ENCODE peak calls at places on chromosome 15, in nine cellular contexts. One of them, this sample, is unnamed.

GRCh38 chr15:68149059-68149458 is 56.1 kb downstream of the CALML4 start:
- DNase-seq in esophagus squamous epithelium: no peak
- DNase-seq in cardiac muscle cell: peak; percentile 42
- DNase-seq in body of pancreas: no peak
- DNase-seq in fibroblast of lung: peak; percentile 53
- DNase-seq in K562: no peak
- DNase-seq in lower lobe of right lung: no peak
- DNase-seq in HepG2: no peak
- DNase-seq in HCT116: no peak
- DNase-seq in this sample: no peak

GRCh38 chr15:30956216-30956803 is 35.1 kb downstream of the MTMR10 start:
- DNase-seq in esophagus squamous epithelium: no peak
- DNase-seq in cardiac muscle cell: peak; percentile 49
- DNase-seq in body of pancreas: no peak
- DNase-seq in fibroblast of lung: peak; percentile 17
- DNase-seq in K562: no peak
- DNase-seq in lower lobe of right lung: no peak
- DNase-seq in HepG2: no peak
- DNase-seq in HCT116: no peak
- DNase-seq in this sample: peak; percentile 75

GRCh38 chr15:34436126-34436955 is 1.3 kb downstream of the GOLGA8A start:
- DNase-seq in esophagus squamous epithelium: no peak
- DNase-seq in cardiac muscle cell: no peak
- DNase-seq in body of pancreas: no peak
- DNase-seq in fibroblast of lung: peak; percentile 9
- DNase-seq in K562: peak; percentile 18
- DNase-seq in lower lobe of right lung: no peak
- DNase-seq in HepG2: no peak
- DNase-seq in HCT116: no peak
- DNase-seq in this sample: no peak

GRCh38 chr15:57114070-57114469 is 195.6 kb downstream of the TCF12 start:
- DNase-seq in esophagus squamous epithelium: no peak
- DNase-seq in cardiac muscle cell: peak; percentile 63
- DNase-seq in body of pancreas: peak; percentile 25
- DNase-seq in fibroblast of lung: peak; percentile 57
- DNase-seq in K562: no peak
- DNase-seq in lower lobe of right lung: no peak
- DNase-seq in HepG2: no peak
- DNase-seq in HCT116: no peak
- DNase-seq in this sample: no peak

GRCh38 chr15:48565560-48566482 is 79.7 kb downstream of the FBN1 start:
- DNase-seq in esophagus squamous epithelium: no peak
- DNase-seq in cardiac muscle cell: peak; percentile 95
- DNase-seq in body of pancreas: no peak
- DNase-seq in fibroblast of lung: peak; percentile 98
- DNase-seq in K562: no peak
- DNase-seq in lower lobe of right lung: no peak
- DNase-seq in HepG2: no peak
- DNase-seq in HCT116: no peak
- DNase-seq in this sample: no peak

GRCh38 chr15:48642795-48643194 is 2.7 kb downstream of the FBN1 start:
- DNase-seq in esophagus squamous epithelium: no peak
- DNase-seq in cardiac muscle cell: peak; percentile 48
- DNase-seq in body of pancreas: no peak
- DNase-seq in fibroblast of lung: peak; percentile 44
- DNase-seq in K562: no peak
- DNase-seq in lower lobe of right lung: no peak
- DNase-seq in HepG2: no peak
- DNase-seq in HCT116: no peak
- DNase-seq in this sample: no peak

GRCh38 chr15:58743161-58743502 is 6.4 kb downstream of the ADAM10 start:
- DNase-seq in esophagus squamous epithelium: no peak
- DNase-seq in cardiac muscle cell: no peak
- DNase-seq in body of pancreas: no peak
- DNase-seq in fibroblast of lung: no peak
- DNase-seq in K562: no peak
- DNase-seq in lower lobe of right lung: no peak
- DNase-seq in HepG2: no peak
- DNase-seq in HCT116: no peak
- DNase-seq in this sample: no peak

GRCh38 chr15:54149115-54149531 is 170.9 kb downstream of the UNC13C start:
- DNase-seq in esophagus squamous epithelium: no peak
- DNase-seq in cardiac muscle cell: no peak
- DNase-seq in body of pancreas: no peak
- DNase-seq in fibroblast of lung: no peak
- DNase-seq in K562: no peak
- DNase-seq in lower lobe of right lung: no peak
- DNase-seq in HepG2: no peak
- DNase-seq in HCT116: no peak
- DNase-seq in this sample: no peak

GRCh38 chr15:55289573-55290360 is at the start of gene RAB27A:
- DNase-seq in esophagus squamous epithelium: no peak
- DNase-seq in cardiac muscle cell: peak; percentile 88
- DNase-seq in body of pancreas: peak; percentile 85
- DNase-seq in fibroblast of lung: peak; percentile 48
- DNase-seq in K562: peak; percentile 90
- DNase-seq in lower lobe of right lung: peak; percentile 87
- DNase-seq in HepG2: peak; percentile 64
- DNase-seq in HCT116: peak; percentile 28
- DNase-seq in this sample: peak; percentile 80

GRCh38 chr15:75153565-75154248 is 48.0 kb upstream of the C15orf39 start:
- DNase-seq in esophagus squamous epithelium: no peak
- DNase-seq in cardiac muscle cell: no peak
- DNase-seq in body of pancreas: no peak
- DNase-seq in fibroblast of lung: no peak
- DNase-seq in K562: no peak
- DNase-seq in lower lobe of right lung: no peak
- DNase-seq in HepG2: no peak
- DNase-seq in HCT116: no peak
- DNase-seq in this sample: no peak

GRCh38 chr15:38810686-38811085 is 246.1 kb upstream of the RASGRP1 start:
- DNase-seq in esophagus squamous epithelium: no peak
- DNase-seq in cardiac muscle cell: no peak
- DNase-seq in body of pancreas: no peak
- DNase-seq in fibroblast of lung: no peak
- DNase-seq in K562: no peak
- DNase-seq in lower lobe of right lung: no peak
- DNase-seq in HepG2: no peak
- DNase-seq in HCT116: no peak
- DNase-seq in this sample: no peak

GRCh38 chr15:95761742-95762141 is 568.8 kb upstream of the NR2F2 start:
- DNase-seq in esophagus squamous epithelium: no peak
- DNase-seq in cardiac muscle cell: no peak
- DNase-seq in body of pancreas: no peak
- DNase-seq in fibroblast of lung: no peak
- DNase-seq in K562: no peak
- DNase-seq in lower lobe of right lung: no peak
- DNase-seq in HepG2: no peak
- DNase-seq in HCT116: no peak
- DNase-seq in this sample: no peak

GRCh38 chr15:78067328-78068241 is 9.9 kb downstream of the TBC1D2B start:
- DNase-seq in esophagus squamous epithelium: no peak
- DNase-seq in cardiac muscle cell: no peak
- DNase-seq in body of pancreas: no peak
- DNase-seq in fibroblast of lung: no peak
- DNase-seq in K562: no peak
- DNase-seq in lower lobe of right lung: no peak
- DNase-seq in HepG2: no peak
- DNase-seq in HCT116: no peak
- DNase-seq in this sample: no peak

GRCh38 chr15:78070049-78070698 is 7.3 kb downstream of the TBC1D2B start:
- DNase-seq in esophagus squamous epithelium: no peak
- DNase-seq in cardiac muscle cell: no peak
- DNase-seq in body of pancreas: no peak
- DNase-seq in fibroblast of lung: no peak
- DNase-seq in K562: no peak
- DNase-seq in lower lobe of right lung: no peak
- DNase-seq in HepG2: no peak
- DNase-seq in HCT116: no peak
- DNase-seq in this sample: no peak

GRCh38 chr15:78069630-78070029 is 7.9 kb downstream of the TBC1D2B start:
- DNase-seq in esophagus squamous epithelium: no peak
- DNase-seq in cardiac muscle cell: no peak
- DNase-seq in body of pancreas: no peak
- DNase-seq in fibroblast of lung: no peak
- DNase-seq in K562: no peak
- DNase-seq in lower lobe of right lung: no peak
- DNase-seq in HepG2: no peak
- DNase-seq in HCT116: no peak
- DNase-seq in this sample: no peak

GRCh38 chr15:78071378-78071777 is 6.1 kb downstream of the TBC1D2B start:
- DNase-seq in esophagus squamous epithelium: no peak
- DNase-seq in cardiac muscle cell: no peak
- DNase-seq in body of pancreas: no peak
- DNase-seq in fibroblast of lung: no peak
- DNase-seq in K562: no peak
- DNase-seq in lower lobe of right lung: no peak
- DNase-seq in HepG2: no peak
- DNase-seq in HCT116: no peak
- DNase-seq in this sample: no peak

GRCh38 chr15:78069052-78069414 is 8.5 kb downstream of the TBC1D2B start:
- DNase-seq in esophagus squamous epithelium: no peak
- DNase-seq in cardiac muscle cell: no peak
- DNase-seq in body of pancreas: no peak
- DNase-seq in fibroblast of lung: no peak
- DNase-seq in K562: no peak
- DNase-seq in lower lobe of right lung: no peak
- DNase-seq in HepG2: no peak
- DNase-seq in HCT116: no peak
- DNase-seq in this sample: no peak
- TF ChIP-seq CTCF in esophagus squamous epithelium: no peak
- TF ChIP-seq CTCF in cardiac muscle cell: no peak
- TF ChIP-seq CTCF in body of pancreas: no peak
- TF ChIP-seq CTCF in fibroblast of lung: no peak
- TF ChIP-seq CTCF in K562: no peak
- TF ChIP-seq CTCF in lower lobe of right lung: no peak
- TF ChIP-seq CTCF in HepG2: no peak
- TF ChIP-seq CTCF in HCT116: no peak
- TF ChIP-seq CTCF in this sample: no peak

GRCh38 chr15:73573071-73573470 is 60.1 kb downstream of the NPTN start:
- DNase-seq in esophagus squamous epithelium: no peak
- DNase-seq in cardiac muscle cell: no peak
- DNase-seq in body of pancreas: no peak
- DNase-seq in fibroblast of lung: no peak
- DNase-seq in K562: no peak
- DNase-seq in lower lobe of right lung: no peak
- DNase-seq in HepG2: no peak
- DNase-seq in HCT116: no peak
- DNase-seq in this sample: no peak
- H3K36me3 ChIP-seq in esophagus squamous epithelium: peaks cover 22% of the 10 kb centered on the region
- H3K36me3 ChIP-seq in cardiac muscle cell: peaks cover 69% of the 10 kb centered on the region
- H3K36me3 ChIP-seq in body of pancreas: peaks cover 13% of the 10 kb centered on the region
- H3K36me3 ChIP-seq in fibroblast of lung: peaks cover 12% of the 10 kb centered on the region
- H3K36me3 ChIP-seq in K562: peaks cover 65% of the 10 kb centered on the region
- H3K36me3 ChIP-seq in lower lobe of right lung: peaks cover 96% of the 10 kb centered on the region
- H3K36me3 ChIP-seq in HepG2: peaks cover 27% of the 10 kb centered on the region
- H3K36me3 ChIP-seq in HCT116: peaks cover 23% of the 10 kb centered on the region
- H3K36me3 ChIP-seq in this sample: peaks cover 10% of the 10 kb centered on the region

GRCh38 chr15:41933771-41934170 is 38.6 kb downstream of the EHD4 start:
- DNase-seq in esophagus squamous epithelium: no peak
- DNase-seq in cardiac muscle cell: no peak
- DNase-seq in body of pancreas: peak; percentile 29
- DNase-seq in fibroblast of lung: no peak
- DNase-seq in K562: no peak
- DNase-seq in lower lobe of right lung: no peak
- DNase-seq in HepG2: no peak
- DNase-seq in HCT116: peak; percentile 61
- DNase-seq in this sample: no peak

GRCh38 chr15:41932939-41933725 is 39.2 kb downstream of the EHD4 start:
- DNase-seq in esophagus squamous epithelium: no peak
- DNase-seq in cardiac muscle cell: no peak
- DNase-seq in body of pancreas: no peak
- DNase-seq in fibroblast of lung: no peak
- DNase-seq in K562: no peak
- DNase-seq in lower lobe of right lung: no peak
- DNase-seq in HepG2: no peak
- DNase-seq in HCT116: no peak
- DNase-seq in this sample: no peak

GRCh38 chr15:41932101-41932500 is 38.2 kb upstream of the SPTBN5 start:
- DNase-seq in esophagus squamous epithelium: no peak
- DNase-seq in cardiac muscle cell: no peak
- DNase-seq in body of pancreas: no peak
- DNase-seq in fibroblast of lung: no peak
- DNase-seq in K562: no peak
- DNase-seq in lower lobe of right lung: no peak
- DNase-seq in HepG2: no peak
- DNase-seq in HCT116: no peak
- DNase-seq in this sample: no peak

GRCh38 chr15:41930867-41931222 is 37.0 kb upstream of the SPTBN5 start:
- DNase-seq in esophagus squamous epithelium: no peak
- DNase-seq in cardiac muscle cell: no peak
- DNase-seq in body of pancreas: no peak
- DNase-seq in fibroblast of lung: no peak
- DNase-seq in K562: no peak
- DNase-seq in lower lobe of right lung: no peak
- DNase-seq in HepG2: no peak
- DNase-seq in HCT116: no peak
- DNase-seq in this sample: no peak

DNA sequence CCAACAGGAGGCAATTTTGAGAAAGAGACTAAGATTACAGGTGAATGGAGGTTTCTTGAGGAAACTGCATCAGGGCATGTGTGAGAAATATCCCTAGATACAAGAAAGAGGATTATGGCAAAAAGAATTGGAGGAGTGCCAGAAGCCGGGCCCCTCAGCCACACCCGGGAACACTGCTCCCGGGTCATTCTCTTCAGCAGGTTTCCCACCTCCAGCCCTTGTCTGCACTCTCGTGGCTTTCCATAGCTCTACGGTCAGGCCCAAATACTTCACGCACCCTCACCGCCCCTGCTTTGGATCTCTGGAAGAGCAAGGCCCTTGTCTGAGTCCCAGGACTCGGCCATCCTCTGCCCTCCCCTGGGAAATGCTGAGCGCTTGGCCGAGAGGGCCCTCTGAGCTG is 38.7 kb upstream of the SPTBN5 start:
- DNase-seq in esophagus squamous epithelium: no peak
- DNase-seq in cardiac muscle cell: no peak
- DNase-seq in body of pancreas: no peak
- DNase-seq in fibroblast of lung: no peak
- DNase-seq in K562: no peak
- DNase-seq in lower lobe of right lung: no peak
- DNase-seq in HepG2: no peak
- DNase-seq in HCT116: no peak
- DNase-seq in this sample: no peak
- TF ChIP-seq CTCF in esophagus squamous epithelium: no peak
- TF ChIP-seq CTCF in cardiac muscle cell: no peak
- TF ChIP-seq CTCF in body of pancreas: no peak
- TF ChIP-seq CTCF in fibroblast of lung: no peak
- TF ChIP-seq CTCF in K562: no peak
- TF ChIP-seq CTCF in lower lobe of right lung: no peak
- TF ChIP-seq CTCF in HepG2: no peak
- TF ChIP-seq CTCF in HCT116: no peak
- TF ChIP-seq CTCF in this sample: no peak

DNA sequence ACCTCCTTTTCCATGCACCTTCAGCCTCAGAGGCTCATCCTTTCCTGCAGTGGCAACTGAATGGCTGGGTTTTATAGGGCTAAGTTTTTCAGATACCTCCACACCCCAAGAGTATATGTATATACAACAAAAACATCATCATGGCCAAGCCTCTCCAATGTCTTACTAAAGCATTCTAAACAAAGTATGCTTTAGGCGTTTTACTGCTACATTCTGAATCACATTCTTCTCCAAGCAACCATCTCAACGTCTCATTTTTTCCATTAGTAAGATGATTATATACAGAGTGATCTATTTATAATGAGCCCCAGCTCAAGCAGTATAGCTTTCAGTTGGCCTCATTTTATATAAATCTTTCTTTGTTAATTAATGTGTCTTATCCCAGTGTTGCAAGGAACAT is 234.3 kb downstream of the GREM1 start:
- DNase-seq in esophagus squamous epithelium: no peak
- DNase-seq in cardiac muscle cell: no peak
- DNase-seq in body of pancreas: no peak
- DNase-seq in fibroblast of lung: no peak
- DNase-seq in K562: no peak
- DNase-seq in lower lobe of right lung: no peak
- DNase-seq in HepG2: no peak
- DNase-seq in HCT116: no peak
- DNase-seq in this sample: no peak
- H3K36me3 ChIP-seq in esophagus squamous epithelium: no peaks in the 10 kb centered on the region
- H3K36me3 ChIP-seq in cardiac muscle cell: no peaks in the 10 kb centered on the region
- H3K36me3 ChIP-seq in body of pancreas: no peaks in the 10 kb centered on the region
- H3K36me3 ChIP-seq in fibroblast of lung: no peaks in the 10 kb centered on the region
- H3K36me3 ChIP-seq in K562: no peaks in the 10 kb centered on the region
- H3K36me3 ChIP-seq in lower lobe of right lung: no peaks in the 10 kb centered on the region
- H3K36me3 ChIP-seq in HepG2: no peaks in the 10 kb centered on the region
- H3K36me3 ChIP-seq in HCT116: no peaks in the 10 kb centered on the region
- H3K36me3 ChIP-seq in this sample: no peaks in the 10 kb centered on the region